ENCODE peak calls at places on chromosomes 12 and 14, in seven cellular contexts. H, B, W, P, T, G and F are unnamed samples.
A peak's percentile ranks its signal among the peaks of the same experiment; 100 is the strongest.

GRCh38 chr14:61690039-61690438 is 5.3 kb upstream of the HIF1A start:
- DNase-seq in H (peak; percentile 46), B (no peak), W (no peak), P (no peak), T (no peak), G (no peak), F (no peak)

GRCh38 chr12:124684971-124685688 is 117.7 kb upstream of the NCOR2 start:
- DNase-seq in H (peak; percentile 69), B (no peak), W (no peak), P (no peak), T (no peak), G (no peak), F (peak; percentile 43)

GRCh38 chr12:57063991-57064725 is 14.2 kb upstream of the MYO1A start:
- DNase-seq in H (peak; percentile 41), B (peak; percentile 69), W (no peak), P (no peak), T (no peak), G (no peak), F (no peak)

GRCh38 chr12:125549836-125550235 is 484.6 kb downstream of the AACS start:
- DNase-seq in H (no peak), B (no peak), W (peak; percentile 19), P (no peak), T (no peak), G (peak; percentile 89), F (no peak)

GRCh38 chr14:21617614-21618013 is 17.1 kb downstream of the OR10G2 start:
- DNase-seq in H (no peak), B (no peak), W (no peak), P (no peak), T (no peak), G (no peak), F (no peak)

GRCh38 chr12:125203145-125203765 is 138.0 kb downstream of the AACS start:
- DNase-seq in H (no peak), B (no peak), W (peak; percentile 28), P (peak; percentile 9), T (no peak), G (no peak), F (peak; percentile 65)

GRCh38 chr14:103204852-103205540 is 81.7 kb downstream of the TNFAIP2 start:
- DNase-seq in H (peak; percentile 28), B (no peak), W (peak; percentile 29), P (no peak), T (no peak), G (no peak), F (peak; percentile 81)

GRCh38 chr12:70606001-70606400 is 31.2 kb downstream of the PTPRB start:
- DNase-seq in H (peak; percentile 56), B (no peak), W (no peak), P (peak; percentile 23), T (no peak), G (no peak), F (no peak)

GRCh38 chr12:84507914-84508313 is 404.7 kb downstream of the SLC6A15 start:
- DNase-seq in H (no peak), B (no peak), W (no peak), P (no peak), T (peak; percentile 44), G (no peak), F (no peak)

GRCh38 chr12:26732010-26732908 is 100.7 kb downstream of the ITPR2 start:
- DNase-seq in H (no peak), B (peak; percentile 84), W (no peak), P (no peak), T (no peak), G (no peak), F (no peak)

GRCh38 chr12:22935501-22935900 is 310.5 kb downstream of the ETNK1 start:
- DNase-seq in H (no peak), B (no peak), W (no peak), P (no peak), T (no peak), G (no peak), F (peak; percentile 11)
- H3K4me3 ChIP-seq in H (no peak overlapping the region), B (no peak overlapping the region), W (no peak overlapping the region), P (no peak overlapping the region), T (no peak overlapping the region), G (no peak overlapping the region), F (peak overlapping the region; percentile 38)

GRCh38 chr14:96434040-96434439 is 42.1 kb downstream of the AK7 start:
- DNase-seq in H (no peak), B (no peak), W (no peak), P (no peak), T (no peak), G (no peak), F (no peak)
- TF ChIP-seq USF2 in H (no peak), B (no peak), W (no peak), P (no peak), T (no peak), G (no peak), F (no peak)

DNA sequence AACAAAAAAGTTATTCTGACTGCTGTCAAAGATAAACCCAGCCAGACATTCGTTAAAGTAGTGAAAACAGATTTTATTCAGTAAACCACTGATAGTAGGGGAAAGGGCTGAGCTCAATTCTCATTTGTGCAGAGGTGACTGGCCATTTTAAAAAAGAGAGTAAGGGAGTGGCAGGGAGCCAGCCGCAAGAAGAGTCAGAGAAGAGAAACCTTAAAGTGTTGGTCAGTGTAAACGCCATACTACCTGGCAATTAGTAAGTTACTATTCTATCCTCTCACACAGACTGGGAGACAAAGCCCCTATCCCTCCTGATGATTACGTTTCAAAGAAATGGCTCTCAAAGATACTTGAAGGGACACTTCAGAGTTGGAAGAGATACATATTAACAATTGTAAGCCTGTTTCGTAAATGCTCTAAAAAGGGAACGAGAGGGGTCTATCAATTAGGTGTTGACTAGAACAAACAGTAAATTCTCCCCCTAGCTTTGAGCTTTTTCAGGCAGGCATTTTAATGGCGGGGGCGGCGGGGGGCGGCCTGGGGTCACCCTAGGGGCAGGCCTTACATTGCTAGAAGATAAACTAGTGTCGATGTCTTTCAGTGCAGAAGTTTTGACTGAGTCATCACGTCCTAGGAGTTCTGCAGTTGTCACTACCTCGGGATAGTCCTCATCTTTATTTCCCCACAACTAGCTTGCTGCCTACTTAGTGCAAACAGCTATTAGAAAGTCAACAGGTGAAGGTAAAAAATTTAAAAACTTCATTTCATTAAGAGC is 1.8 kb downstream of the ATP6V1D start:
- DNase-seq in H (peak; percentile 30), B (no peak), W (peak; percentile 18), P (no peak), T (no peak), G (no peak), F (no peak)
- H3K4me3 ChIP-seq in H (no peak overlapping the region), B (peak overlapping the region; percentile 91), W (peak overlapping the region; percentile 85), P (no peak overlapping the region), T (peak overlapping the region; percentile 78), G (peak overlapping the region; percentile 86), F (no peak overlapping the region)

GRCh38 chr12:112126916-112127315 is 1.6 kb downstream of the TRAFD1 start:
- DNase-seq in H (peak; percentile 59), B (no peak), W (no peak), P (no peak), T (no peak), G (no peak), F (no peak)

GRCh38 chr12:112125250-112125999 is at the start of gene TRAFD1:
- DNase-seq in H (peak; percentile 96), B (peak; percentile 92), W (peak; percentile 100), P (peak; percentile 94), T (peak; percentile 99), G (peak; percentile 99), F (peak; percentile 99)

GRCh38 chr12:112124918-112125249 is 476 bp upstream of the TRAFD1 start:
- DNase-seq in H (no peak), B (no peak), W (no peak), P (no peak), T (no peak), G (no peak), F (no peak)

GRCh38 chr12:112122823-112123690 is 2.3 kb upstream of the TRAFD1 start:
- DNase-seq in H (peak; percentile 98), B (no peak), W (no peak), P (peak; percentile 72), T (no peak), G (no peak), F (peak; percentile 64)

DNA sequence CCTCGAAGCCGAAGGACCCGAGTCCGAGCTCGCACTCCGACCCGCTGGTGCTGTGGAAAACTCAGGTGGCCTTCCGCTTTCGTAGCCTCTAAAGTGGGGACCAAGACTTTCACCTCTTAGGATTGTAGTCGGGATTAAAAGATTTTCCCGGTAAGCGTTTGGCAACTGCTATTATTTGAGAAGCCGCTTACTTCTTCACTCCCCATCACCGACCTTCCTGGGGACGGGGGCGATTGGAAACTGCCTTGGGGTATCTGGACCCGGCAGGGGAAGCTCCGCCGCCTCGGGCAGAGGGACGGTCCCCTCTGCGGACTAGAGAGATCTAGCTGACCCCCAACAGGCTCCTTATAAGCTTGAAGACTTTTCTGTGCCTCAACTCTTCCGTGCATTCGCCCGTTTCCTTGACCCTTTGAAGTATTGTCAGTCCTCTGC is 656 bp downstream of the TRAFD1 start:
- DNase-seq in H (no peak), B (no peak), W (no peak), P (no peak), T (peak; percentile 36), G (no peak), F (no peak)
- TF ChIP-seq USF2 in H (no peak), B (no peak), W (no peak), P (no peak), T (no peak), G (no peak), F (no peak)

DNA sequence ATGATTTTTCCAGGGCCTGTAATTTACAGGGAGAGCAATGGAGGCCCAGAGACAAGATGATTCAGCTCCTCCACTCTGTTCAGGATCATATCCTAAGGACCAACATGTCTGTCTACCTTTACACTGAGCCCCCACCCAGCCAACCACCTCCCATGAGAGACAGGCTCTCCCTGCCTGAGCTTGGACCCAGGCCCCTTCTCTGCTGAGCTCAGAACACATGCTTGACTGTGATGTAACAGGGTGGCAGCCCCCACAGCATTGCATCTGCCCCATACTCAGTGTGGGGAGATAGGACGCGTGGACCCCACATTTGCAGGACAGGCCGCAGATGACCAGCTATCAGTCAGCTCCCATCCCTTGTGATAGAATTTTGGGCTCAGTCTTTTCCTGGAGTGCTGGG is 313.9 kb downstream of the ADGRD1 start:
- DNase-seq in H (no peak), B (no peak), W (no peak), P (no peak), T (no peak), G (no peak), F (no peak)
- H3K4me3 ChIP-seq in H (no peak overlapping the region), B (no peak overlapping the region), W (no peak overlapping the region), P (no peak overlapping the region), T (no peak overlapping the region), G (no peak overlapping the region), F (no peak overlapping the region)

GRCh38 chr14:51978566-51979398 is 10.6 kb upstream of the RTRAF start:
- DNase-seq in H (peak; percentile 79), B (peak; percentile 43), W (peak; percentile 59), P (peak; percentile 62), T (peak; percentile 63), G (peak; percentile 94), F (peak; percentile 79)
- TF ChIP-seq USF2 in H (no peak), B (no peak), W (no peak), P (no peak), T (no peak), G (no peak), F (no peak)